ENCODE peak calls at places on chromosomes 16 and 17, in nine cellular contexts. Z, J, R, A, X, P, M, G and L are unnamed samples.

GRCh38 chr16:2039286-2040030 is 8.2 kb downstream of the NTHL1 start:
- DNase-seq in Z (peak; percentile 69), J (no peak), R (no peak), A (no peak), X (no peak), P (no peak), M (no peak), G (no peak), L (no peak)

GRCh38 chr16:4641876-4642275 is 17.2 kb downstream of the MGRN1 start:
- DNase-seq in Z (no peak), J (no peak), R (no peak), A (no peak), X (no peak), P (no peak), M (no peak), G (no peak), L (no peak)

GRCh38 chr16:68274441-68274840 is 10.1 kb downstream of the SLC7A6 start:
- DNase-seq in Z (no peak), J (no peak), R (no peak), A (no peak), X (no peak), P (no peak), M (no peak), G (no peak), L (no peak)

GRCh38 chr17:30095507-30096244 is 20.9 kb upstream of the NSRP1 start:
- DNase-seq in Z (no peak), J (peak; percentile 69), R (no peak), A (no peak), X (peak; percentile 80), P (peak; percentile 33), M (no peak), G (peak; percentile 28), L (peak; percentile 58)

GRCh38 chr17:43134774-43135453 is 9.8 kb upstream of the BRCA1 start:
- DNase-seq in Z (no peak), J (no peak), R (no peak), A (no peak), X (no peak), P (no peak), M (no peak), G (no peak), L (no peak)

GRCh38 chr17:13352747-13353415 is 248.8 kb downstream of the HS3ST3A1 start:
- DNase-seq in Z (peak; percentile 61), J (no peak), R (no peak), A (no peak), X (no peak), P (no peak), M (no peak), G (no peak), L (no peak)

GRCh38 chr17:48582750-48583069 is 4.6 kb upstream of the HOXB4 start:
- DNase-seq in Z (no peak), J (no peak), R (no peak), A (no peak), X (no peak), P (no peak), M (no peak), G (no peak), L (no peak)

GRCh38 chr16:82633964-82634600 is 7.3 kb downstream of the CDH13 start:
- DNase-seq in Z (no peak), J (no peak), R (no peak), A (no peak), X (no peak), P (no peak), M (no peak), G (no peak), L (no peak)

GRCh38 chr16:87543436-87544191 is 50.8 kb upstream of the ZCCHC14 start:
- DNase-seq in Z (no peak), J (no peak), R (no peak), A (no peak), X (peak; percentile 8), P (no peak), M (no peak), G (no peak), L (no peak)

GRCh38 chr16:85420501-85421337 is 192.4 kb upstream of the GSE1 start:
- DNase-seq in Z (peak; percentile 61), J (peak; percentile 49), R (no peak), A (peak; percentile 62), X (peak; percentile 78), P (peak; percentile 92), M (no peak), G (peak; percentile 79), L (peak; percentile 71)

GRCh38 chr16:10609410-10609774 is 29.0 kb upstream of the EMP2 start:
- DNase-seq in Z (no peak), J (no peak), R (no peak), A (no peak), X (no peak), P (no peak), M (no peak), G (no peak), L (no peak)

GRCh38 chr17:64277831-64278562 is 14.9 kb upstream of the TEX2 start:
- DNase-seq in Z (no peak), J (no peak), R (no peak), A (no peak), X (no peak), P (no peak), M (no peak), G (no peak), L (no peak)

GRCh38 chr16:54928421-54929089 is 2.1 kb upstream of the IRX5 start:
- DNase-seq in Z (peak; percentile 19), J (no peak), R (no peak), A (no peak), X (peak; percentile 91), P (peak; percentile 45), M (no peak), G (peak; percentile 63), L (peak; percentile 38)

GRCh38 chr17:40303009-40303657 is 5.8 kb upstream of the RARA start:
- DNase-seq in Z (peak; percentile 60), J (peak; percentile 35), R (peak; percentile 17), A (peak; percentile 46), X (peak; percentile 90), P (peak; percentile 57), M (no peak), G (peak; percentile 63), L (no peak)

GRCh38 chr16:48533931-48534330 is 76.0 kb downstream of the N4BP1 start:
- DNase-seq in Z (no peak), J (no peak), R (no peak), A (no peak), X (no peak), P (no peak), M (no peak), G (no peak), L (no peak)

GRCh38 chr17:74282587-74283370 is 8.7 kb downstream of the DNAI2 start:
- DNase-seq in Z (no peak), J (no peak), R (no peak), A (no peak), X (peak; percentile 91), P (no peak), M (no peak), G (peak; percentile 69), L (peak; percentile 44)

GRCh38 chr17:8125947-8126305 is 2.0 kb upstream of the HES7 start:
- DNase-seq in Z (peak; percentile 62), J (no peak), R (no peak), A (no peak), X (peak; percentile 73), P (no peak), M (no peak), G (peak; percentile 41), L (no peak)

GRCh38 chr17:32463304-32463703 is 19.0 kb downstream of the PSMD11 start:
- DNase-seq in Z (no peak), J (no peak), R (no peak), A (no peak), X (no peak), P (no peak), M (no peak), G (no peak), L (no peak)

GRCh38 chr17:46822388-46822921 is 4.0 kb upstream of the WNT3 start:
- DNase-seq in Z (no peak), J (peak; percentile 12), R (no peak), A (no peak), X (peak; percentile 8), P (peak; percentile 59), M (no peak), G (peak; percentile 61), L (peak; percentile 40)

GRCh38 chr17:10316986-10317834 is 55.6 kb downstream of the MYH13 start:
- DNase-seq in Z (no peak), J (peak; percentile 31), R (no peak), A (no peak), X (peak; percentile 58), P (peak; percentile 64), M (peak; percentile 38), G (peak; percentile 67), L (peak; percentile 21)

GRCh38 chr17:39218906-39219305 is 6.8 kb downstream of the STAC2 start:
- DNase-seq in Z (no peak), J (no peak), R (no peak), A (no peak), X (no peak), P (no peak), M (no peak), G (no peak), L (no peak)

GRCh38 chr17:77425791-77426641 is 285.2 kb downstream of the SEC14L1 start:
- DNase-seq in Z (no peak), J (no peak), R (no peak), A (peak; percentile 76), X (peak; percentile 60), P (no peak), M (no peak), G (peak; percentile 61), L (no peak)

GRCh38 chr17:75088902-75089417 is 1.2 kb downstream of the SLC16A5 start:
- DNase-seq in Z (no peak), J (no peak), R (no peak), A (no peak), X (no peak), P (no peak), M (no peak), G (no peak), L (no peak)

GRCh38 chr17:10069301-10069700 is 129.1 kb downstream of the GAS7 start:
- DNase-seq in Z (no peak), J (no peak), R (no peak), A (no peak), X (no peak), P (no peak), M (no peak), G (no peak), L (no peak)

GRCh38 chr16:19130852-19131808 is 17.4 kb downstream of the ITPRIPL2 start:
- DNase-seq in Z (no peak), J (no peak), R (no peak), A (no peak), X (peak; percentile 7), P (no peak), M (no peak), G (no peak), L (no peak)

GRCh38 chr16:84013787-84014569 is 28.6 kb downstream of the SLC38A8 start:
- DNase-seq in Z (peak; percentile 92), J (peak; percentile 100), R (peak; percentile 88), A (peak; percentile 5), X (peak; percentile 100), P (peak; percentile 69), M (peak; percentile 99), G (peak; percentile 73), L (peak; percentile 86)

GRCh38 chr17:50634915-50635719 is 436 bp downstream of the ABCC3 start:
- DNase-seq in Z (no peak), J (no peak), R (no peak), A (no peak), X (no peak), P (no peak), M (no peak), G (no peak), L (no peak)

GRCh38 chr16:11194913-11195312 is 61.1 kb downstream of the SOCS1 start:
- DNase-seq in Z (no peak), J (no peak), R (no peak), A (no peak), X (no peak), P (no peak), M (no peak), G (no peak), L (no peak)

GRCh38 chr16:3681206-3681605 is 26.7 kb downstream of the DNASE1 start:
- DNase-seq in Z (no peak), J (no peak), R (no peak), A (no peak), X (no peak), P (no peak), M (no peak), G (no peak), L (no peak)

GRCh38 chr17:42171831-42172230 is 9.1 kb downstream of the KCNH4 start:
- DNase-seq in Z (no peak), J (no peak), R (no peak), A (no peak), X (no peak), P (no peak), M (no peak), G (no peak), L (no peak)

GRCh38 chr17:44865921-44866320 is 18.2 kb downstream of the HIGD1B start:
- DNase-seq in Z (no peak), J (no peak), R (no peak), A (no peak), X (no peak), P (no peak), M (no peak), G (no peak), L (no peak)